ENCODE peak calls at places on chromosomes 16 and 17, in five cellular contexts. I, M, W, J and U are unnamed samples.

GRCh38 chr17:4189280-4189679 is 46.3 kb downstream of the CYB5D2 start:
- DNase-seq in I (no peak), M (no peak), W (no peak), J (no peak), U (no peak)

GRCh38 chr17:80870401-80870800 is 121.2 kb upstream of the CHMP6 start:
- DNase-seq in I (no peak), M (no peak), W (no peak), J (no peak), U (no peak)

GRCh38 chr16:1643521-1643920 is 31.4 kb downstream of the CRAMP1 start:
- DNase-seq in I (no peak), M (no peak), W (no peak), J (no peak), U (no peak)

GRCh38 chr17:42819939-42820535 is 4.0 kb downstream of the BECN1 start:
- DNase-seq in I (peak), M (peak), W (no peak), J (peak), U (peak)

GRCh38 chr17:17439971-17440843 is 36.6 kb upstream of the MED9 start:
- DNase-seq in I (peak), M (peak), W (no peak), J (peak), U (peak)

GRCh38 chr17:77407321-77408277 is 266.8 kb downstream of the SEC14L1 start:
- DNase-seq in I (no peak), M (no peak), W (no peak), J (no peak), U (no peak)

GRCh38 chr17:7466644-7467341 is 12.6 kb downstream of the ZBTB4 start:
- DNase-seq in I (no peak), M (no peak), W (no peak), J (peak), U (no peak)

GRCh38 chr17:42018339-42018738 is 1.1 kb upstream of the DNAJC7 start:
- DNase-seq in I (no peak), M (no peak), W (no peak), J (no peak), U (no peak)

GRCh38 chr17:33981713-33982601 is 273.1 kb upstream of the CCL2 start:
- DNase-seq in I (no peak), M (no peak), W (no peak), J (no peak), U (no peak)

GRCh38 chr16:86919531-86920305 is 341.4 kb downstream of the FOXL1 start:
- DNase-seq in I (no peak), M (no peak), W (no peak), J (no peak), U (no peak)

GRCh38 chr17:32801193-32801592 is 75.7 kb downstream of the MYO1D start:
- DNase-seq in I (no peak), M (no peak), W (no peak), J (no peak), U (no peak)

GRCh38 chr16:84672276-84673202 is 24.2 kb downstream of the KLHL36 start:
- DNase-seq in I (peak), M (peak), W (no peak), J (peak), U (peak)

GRCh38 chr16:81889896-81890634 is 111.0 kb downstream of the PLCG2 start:
- DNase-seq in I (peak), M (peak), W (peak), J (peak), U (peak)

GRCh38 chr17:8124350-8125195 is 667 bp upstream of the HES7 start:
- DNase-seq in I (peak), M (peak), W (no peak), J (peak), U (no peak)

GRCh38 chr16:1941924-1942809 is 832 bp downstream of the MSRB1 start:
- DNase-seq in I (no peak), M (no peak), W (no peak), J (peak), U (peak)

GRCh38 chr17:79220201-79220714 is 145.6 kb downstream of the ENGASE start:
- DNase-seq in I (no peak), M (no peak), W (no peak), J (no peak), U (no peak)

GRCh38 chr17:83106036-83106577 is 26.7 kb downstream of the METRNL start:
- DNase-seq in I (no peak), M (no peak), W (no peak), J (no peak), U (no peak)

GRCh38 chr17:82649501-82650261 is 1.4 kb upstream of the WDR45B start:
- DNase-seq in I (no peak), M (no peak), W (no peak), J (no peak), U (no peak)

GRCh38 chr17:17682293-17682736 is 1.1 kb downstream of the RAI1 start:
- DNase-seq in I (peak), M (peak), W (no peak), J (peak), U (no peak)

GRCh38 chr17:68054296-68054900 is 18.9 kb downstream of the KPNA2 start:
- DNase-seq in I (no peak), M (no peak), W (no peak), J (peak), U (no peak)

GRCh38 chr16:10876799-10877341 is at the start of gene CIITA:
- DNase-seq in I (no peak), M (no peak), W (peak), J (peak), U (peak)

GRCh38 chr16:71296584-71297133 is 7.5 kb upstream of the CMTR2 start:
- DNase-seq in I (no peak), M (no peak), W (no peak), J (no peak), U (no peak)

GRCh38 chr16:68267612-68268405 is 3.5 kb downstream of the SLC7A6 start:
- DNase-seq in I (no peak), M (no peak), W (peak), J (no peak), U (no peak)

GRCh38 chr17:17922198-17922901 is 49.9 kb downstream of the TOM1L2 start:
- DNase-seq in I (no peak), M (no peak), W (no peak), J (no peak), U (no peak)

GRCh38 chr16:54546481-54546880 is 259.9 kb upstream of the IRX3 start:
- DNase-seq in I (no peak), M (no peak), W (no peak), J (no peak), U (no peak)

GRCh38 chr17:28086519-28086918 is 44.0 kb downstream of the NLK start:
- DNase-seq in I (no peak), M (no peak), W (no peak), J (peak), U (no peak)

GRCh38 chr16:28567292-28567691 is 13.6 kb downstream of the SGF29 start:
- DNase-seq in I (no peak), M (no peak), W (no peak), J (no peak), U (no peak)

GRCh38 chr16:73172621-73173312 is 124.8 kb upstream of the ZFHX3 start:
- DNase-seq in I (peak), M (no peak), W (no peak), J (peak), U (peak)

GRCh38 chr16:10624527-10624926 is 44.1 kb upstream of the EMP2 start:
- DNase-seq in I (no peak), M (no peak), W (no peak), J (no peak), U (peak)

GRCh38 chr16:52696126-52696525 is 149.2 kb upstream of the TOX3 start:
- DNase-seq in I (no peak), M (no peak), W (no peak), J (no peak), U (no peak)

GRCh38 chr16:1974157-1975070 is 2.6 kb downstream of the TBL3 start:
- DNase-seq in I (no peak), M (no peak), W (no peak), J (no peak), U (no peak)

GRCh38 chr16:9610727-9611126 is 519.3 kb downstream of the HAPSTR1 start:
- DNase-seq in I (no peak), M (peak), W (no peak), J (no peak), U (no peak)

GRCh38 chr16:67034478-67034877 is 5.5 kb downstream of the CBFB start:
- DNase-seq in I (no peak), M (no peak), W (no peak), J (peak), U (no peak)

GRCh38 chr17:57603978-57604377 is 141.1 kb downstream of the CCDC182 start:
- DNase-seq in I (no peak), M (no peak), W (no peak), J (no peak), U (peak)

GRCh38 chr17:49822829-49823228 is 25.0 kb downstream of the TAC4 start:
- DNase-seq in I (no peak), M (no peak), W (no peak), J (peak), U (no peak)

GRCh38 chr17:31570231-31570630 is 178.8 kb downstream of the RAB11FIP4 start:
- DNase-seq in I (no peak), M (no peak), W (no peak), J (no peak), U (no peak)

GRCh38 chr16:305916-306315 is 23.0 kb downstream of the PDIA2 start:
- DNase-seq in I (no peak), M (no peak), W (no peak), J (no peak), U (no peak)

GRCh38 chr17:6259899-6260298 is 175.0 kb downstream of the AIPL1 start:
- DNase-seq in I (no peak), M (no peak), W (no peak), J (no peak), U (no peak)

GRCh38 chr16:10658943-10659342 is 35.8 kb downstream of the TEKT5 start:
- DNase-seq in I (no peak), M (no peak), W (no peak), J (no peak), U (no peak)

DNA sequence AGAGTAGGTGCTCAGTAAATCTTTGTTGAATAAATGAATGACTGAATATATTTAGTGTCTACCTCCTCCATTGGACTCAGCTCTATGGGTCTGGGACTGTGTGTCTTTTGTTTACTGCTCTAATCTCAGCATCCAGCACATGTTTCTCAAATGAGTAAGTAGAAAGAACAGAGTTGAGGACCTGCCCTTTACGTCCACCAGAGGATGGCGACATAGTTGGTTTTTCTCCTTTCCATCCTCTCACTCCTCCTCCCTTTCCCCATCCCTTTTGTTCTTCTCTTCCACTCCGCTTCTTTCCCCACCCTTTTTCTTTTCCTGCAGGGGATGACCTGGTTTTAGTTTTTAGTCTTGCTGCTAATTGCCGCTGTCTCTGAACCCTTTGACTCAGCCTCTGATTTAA is 12.1 kb upstream of the CHP2 start:
- DNase-seq in I (no peak), M (no peak), W (no peak), J (no peak), U (no peak)
- TF ChIP-seq CTCF in I (no peak), M (no peak), W (no peak), J (no peak), U (no peak)

GRCh38 chr16:85753976-85754375 is 3.1 kb upstream of the C16orf74 start:
- DNase-seq in I (no peak), M (no peak), W (no peak), J (no peak), U (no peak)

GRCh38 chr16:85753559-85753958 is 2.7 kb upstream of the C16orf74 start:
- DNase-seq in I (no peak), M (no peak), W (no peak), J (no peak), U (no peak)

GRCh38 chr16:85754403-85754802 is 3.5 kb upstream of the C16orf74 start:
- DNase-seq in I (no peak), M (no peak), W (no peak), J (no peak), U (no peak)

GRCh38 chr16:85751665-85752501 is 987 bp upstream of the C16orf74 start:
- DNase-seq in I (no peak), M (no peak), W (no peak), J (peak), U (no peak)

DNA sequence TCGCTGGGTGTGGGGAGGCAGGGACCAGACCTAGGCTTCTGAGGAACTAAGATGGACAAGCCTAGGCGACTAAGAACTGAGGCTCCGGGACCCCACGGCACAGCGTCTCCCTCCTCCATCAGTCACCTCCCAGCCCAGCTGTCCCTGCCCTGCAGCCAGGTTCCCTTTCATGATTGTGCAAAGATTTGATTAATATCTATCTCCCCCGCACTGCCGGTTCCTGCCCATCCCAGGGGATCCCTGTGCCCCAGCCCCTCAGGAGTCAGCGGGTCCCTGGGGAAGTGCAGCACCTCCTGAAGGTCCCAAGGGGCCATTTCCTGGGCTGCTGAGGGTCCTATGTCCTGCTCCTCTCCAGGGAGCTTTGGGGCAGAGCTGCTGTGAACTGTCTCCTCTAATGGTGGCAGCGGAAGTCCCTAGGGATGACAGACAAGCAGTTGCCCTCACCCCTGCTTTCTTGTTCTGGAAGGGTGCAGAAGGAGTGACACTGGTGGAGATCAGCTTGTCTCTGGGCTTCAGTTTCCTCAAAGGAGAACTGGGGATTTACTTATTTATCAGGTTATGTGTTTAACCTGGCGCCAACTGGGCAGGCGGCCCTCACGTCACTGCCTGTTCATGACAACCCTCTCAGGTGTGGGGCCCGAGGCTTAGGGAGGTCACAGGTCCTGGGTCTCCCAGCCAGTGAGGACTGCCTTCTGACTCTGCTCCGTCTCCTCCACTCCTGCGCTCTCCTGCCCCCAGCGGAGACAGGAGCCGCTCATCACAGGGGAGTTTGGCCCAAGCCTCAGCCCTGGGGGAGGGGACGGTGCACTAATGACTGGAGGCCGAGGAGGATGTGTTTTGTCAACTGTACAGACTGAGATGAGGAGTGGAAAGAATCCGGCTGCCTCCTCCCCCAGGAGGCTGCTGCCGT is 1.9 kb upstream of the C16orf74 start:
- DNase-seq in I (peak), M (no peak), W (no peak), J (peak), U (peak)
- TF ChIP-seq CTCF in I (peak), M (no peak), W (no peak), J (peak), U (no peak)

GRCh38 chr17:75033346-75034235 is 13.2 kb downstream of the ATP5PD start:
- DNase-seq in I (peak), M (peak), W (peak), J (peak), U (peak)

GRCh38 chr17:75036643-75037268 is 10.0 kb downstream of the ATP5PD start:
- DNase-seq in I (no peak), M (peak), W (no peak), J (peak), U (no peak)

GRCh38 chr17:75031972-75032895 is 14.5 kb downstream of the ATP5PD start:
- DNase-seq in I (no peak), M (peak), W (peak), J (peak), U (peak)

GRCh38 chr17:75032896-75033294 is 13.9 kb downstream of the ATP5PD start:
- DNase-seq in I (no peak), M (peak), W (no peak), J (peak), U (no peak)

GRCh38 chr17:75034236-75034908 is 12.4 kb downstream of the ATP5PD start:
- DNase-seq in I (peak), M (peak), W (peak), J (peak), U (peak)
- TF ChIP-seq CTCF in I (peak), M (no peak), W (peak), J (peak), U (no peak)

GRCh38 chr17:44773140-44773539 is 14.4 kb downstream of the ADAM11 start:
- DNase-seq in I (no peak), M (no peak), W (no peak), J (no peak), U (no peak)

GRCh38 chr17:44774271-44775135 is 15.7 kb downstream of the ADAM11 start:
- DNase-seq in I (peak), M (peak), W (no peak), J (peak), U (peak)

GRCh38 chr17:44776628-44777393 is 18.0 kb downstream of the ADAM11 start:
- DNase-seq in I (no peak), M (no peak), W (no peak), J (no peak), U (no peak)

GRCh38 chr17:44775838-44776621 is 17.2 kb downstream of the ADAM11 start:
- DNase-seq in I (peak), M (no peak), W (no peak), J (no peak), U (peak)

DNA sequence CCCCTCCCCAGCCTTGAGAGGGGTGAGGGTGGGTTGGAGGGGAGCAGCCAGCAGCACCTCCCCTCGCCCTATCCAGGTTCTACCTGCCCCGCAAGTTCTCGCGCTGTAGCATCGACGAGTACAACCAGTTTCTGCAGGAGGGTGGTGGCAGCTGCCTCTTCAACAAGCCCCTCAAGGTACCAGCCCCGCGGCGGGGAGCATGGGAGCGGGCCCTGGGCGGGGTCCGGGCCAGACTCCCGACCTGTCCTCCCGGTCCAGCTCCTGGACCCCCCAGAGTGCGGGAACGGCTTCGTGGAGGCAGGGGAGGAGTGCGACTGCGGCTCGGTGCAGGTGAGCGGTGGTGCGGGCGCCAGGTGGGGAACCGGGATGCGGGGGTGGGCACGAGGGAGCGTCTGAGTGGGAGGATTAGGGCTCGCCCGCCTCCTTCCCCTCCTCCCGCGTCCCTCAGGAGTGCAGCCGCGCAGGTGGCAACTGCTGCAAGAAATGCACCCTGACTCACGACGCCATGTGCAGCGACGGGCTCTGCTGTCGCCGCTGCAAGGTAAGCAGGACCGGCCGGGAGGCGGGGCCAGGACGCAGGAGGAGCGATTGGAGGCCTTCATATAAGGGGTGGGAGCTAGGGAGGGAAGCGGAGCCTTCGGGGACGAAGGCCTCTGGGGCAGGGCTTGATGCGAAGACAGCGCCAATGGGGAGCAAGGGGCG is 16.5 kb downstream of the ADAM11 start:
- DNase-seq in I (no peak), M (peak), W (peak), J (peak), U (no peak)
- TF ChIP-seq CTCF in I (peak), M (peak), W (no peak), J (no peak), U (no peak)

DNA sequence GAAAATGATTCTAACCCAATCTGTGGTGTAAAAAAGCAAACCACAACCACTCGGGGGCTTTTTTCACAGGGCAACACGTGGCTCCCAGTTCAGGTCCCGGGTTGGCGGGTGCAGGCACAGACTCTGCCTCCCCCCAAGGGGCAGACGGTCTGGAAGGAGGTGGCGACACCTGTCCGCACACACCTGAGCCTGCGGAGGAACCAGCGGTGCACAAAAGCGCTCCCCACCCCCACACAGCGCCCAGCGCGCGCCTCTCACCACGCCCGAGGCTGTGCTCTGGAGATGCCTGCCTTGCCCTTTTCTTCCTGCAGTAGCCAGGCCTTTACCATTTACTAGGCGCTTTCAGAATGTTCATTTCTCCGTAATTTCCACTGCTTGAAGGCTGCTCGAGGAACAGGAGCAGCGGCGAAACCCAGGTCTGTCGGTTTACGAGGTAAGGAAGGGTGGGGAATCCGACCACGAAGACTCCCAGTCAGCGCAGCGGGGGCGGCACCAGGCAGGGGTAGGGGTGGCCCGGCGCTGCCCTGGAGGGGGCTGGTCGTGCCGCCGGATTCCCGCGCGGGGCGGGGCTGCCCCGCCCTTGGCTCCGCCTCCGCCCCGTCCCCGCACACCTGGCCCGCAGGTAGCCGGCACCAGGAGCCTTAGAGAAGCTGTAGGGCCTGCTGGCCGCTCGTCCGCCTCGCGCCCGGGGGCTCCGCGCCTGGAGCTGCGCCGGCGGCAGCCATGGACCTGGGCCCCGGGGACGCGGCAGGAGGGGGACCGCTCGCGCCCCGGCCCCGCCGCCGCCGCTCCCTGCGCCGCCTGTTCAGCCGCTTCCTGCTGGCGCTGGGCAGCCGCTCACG is at the start of gene USP43:
- DNase-seq in I (peak), M (peak), W (no peak), J (no peak), U (peak)
- TF ChIP-seq CTCF in I (peak), M (no peak), W (no peak), J (no peak), U (no peak)